ENCODE peak calls at places on chromosomes 16 and 17, in five cellular contexts. D is neural progenitor cell; H is activated CD4-positive, alpha-beta T cell treated with anti-CD3 and anti-CD28 coated beads, Interleukin-2, amount 50 U/mL, for 1 hour; V is hypothalamus; O is NCI-H1092 treated with DMSO at 0.1 percent for 48 hours. I is an unnamed sample.

GRCh38 chr16:75320435-75320834 is 69.0 kb upstream of the BCAR1 start:
- DNase-seq in O (no peak), V (peak), D (peak), H (no peak), I (peak)

GRCh38 chr17:17121162-17121561 is 78.9 kb downstream of the MPRIP start:
- DNase-seq in O (no peak), H (no peak), V (no peak), D (no peak), I (no peak)

GRCh38 chr17:47276868-47277267 is 23.2 kb downstream of the ITGB3 start:
- DNase-seq in O (peak), V (no peak), D (peak), H (no peak), I (peak)

GRCh38 chr16:4659363-4660353 is 33.7 kb upstream of the NUDT16L1 start:
- DNase-seq in D (no peak), O (peak), V (no peak), H (no peak), I (no peak)

GRCh38 chr16:31664683-31665482 is 137.2 kb downstream of the AHSP start:
- DNase-seq in H (no peak), D (no peak), V (no peak), O (no peak), I (no peak)

GRCh38 chr17:76368545-76368944 is 14.8 kb upstream of the PRPSAP1 start:
- DNase-seq in O (no peak), D (no peak), V (no peak), H (no peak), I (no peak)

GRCh38 chr16:84115919-84116719 is 623 bp downstream of the MBTPS1 start:
- DNase-seq in V (no peak), O (peak), H (peak), D (no peak), I (no peak)

GRCh38 chr17:77734371-77735050 is 224.0 kb upstream of the TNRC6C start:
- DNase-seq in V (peak), O (peak), H (no peak), D (peak), I (peak)

GRCh38 chr16:46972971-46973456 is 460 bp downstream of the DNAJA2 start:
- DNase-seq in H (peak), D (peak), O (peak), V (no peak), I (peak)

GRCh38 chr16:22375117-22375962 is 921 bp upstream of the CDR2 start:
- DNase-seq in D (peak), V (no peak), H (no peak), O (peak), I (no peak)

I was measured in nephron progenitor cell.